ENCODE peak calls at places on chromosomes 3 and 15, in five cellular contexts. One of them, this sample, is unnamed.
A peak's percentile ranks its signal among the peaks of the same experiment; 100 is the strongest.

GRCh38 chr3:191628561-191628960 is 167.6 kb downstream of the PYDC2 start:
- DNase-seq in effector CD4-positive, alpha-beta T cell: no peak
- DNase-seq in T-helper 1 cell: no peak
- DNase-seq in activated CD4-positive, alpha-beta T cell treated with anti-CD3 and anti-CD28 coated beads, Interleukin-2, amount 50 U/mL, for 1 hour: no peak
- DNase-seq in RKO: no peak
- DNase-seq in this sample: no peak

GRCh38 chr3:113623827-113624226 is 72.6 kb downstream of the USF3 start:
- DNase-seq in RKO: no peak
- DNase-seq in activated CD4-positive, alpha-beta T cell treated with anti-CD3 and anti-CD28 coated beads, Interleukin-2, amount 50 U/mL, for 1 hour: no peak
- DNase-seq in effector CD4-positive, alpha-beta T cell: no peak
- DNase-seq in T-helper 1 cell: no peak
- DNase-seq in this sample: no peak

GRCh38 chr15:27847775-27848710 is 251.1 kb downstream of the OCA2 start:
- DNase-seq in RKO: no peak
- DNase-seq in effector CD4-positive, alpha-beta T cell: no peak
- DNase-seq in T-helper 1 cell: no peak
- DNase-seq in activated CD4-positive, alpha-beta T cell treated with anti-CD3 and anti-CD28 coated beads, Interleukin-2, amount 50 U/mL, for 1 hour: no peak
- DNase-seq in this sample: no peak

GRCh38 chr3:38141952-38142273 is 3.5 kb downstream of the MYD88 start:
- DNase-seq in T-helper 1 cell: no peak
- DNase-seq in RKO: no peak
- DNase-seq in effector CD4-positive, alpha-beta T cell: no peak
- DNase-seq in activated CD4-positive, alpha-beta T cell treated with anti-CD3 and anti-CD28 coated beads, Interleukin-2, amount 50 U/mL, for 1 hour: no peak
- DNase-seq in this sample: no peak

GRCh38 chr15:92884459-92884812 is 15.7 kb upstream of the CHD2 start:
- DNase-seq in T-helper 1 cell: no peak
- DNase-seq in RKO: no peak
- DNase-seq in activated CD4-positive, alpha-beta T cell treated with anti-CD3 and anti-CD28 coated beads, Interleukin-2, amount 50 U/mL, for 1 hour: no peak
- DNase-seq in effector CD4-positive, alpha-beta T cell: no peak
- DNase-seq in this sample: no peak

GRCh38 chr3:11161666-11162065 is 7.4 kb downstream of the HRH1 start:
- DNase-seq in RKO: no peak
- DNase-seq in effector CD4-positive, alpha-beta T cell: no peak
- DNase-seq in activated CD4-positive, alpha-beta T cell treated with anti-CD3 and anti-CD28 coated beads, Interleukin-2, amount 50 U/mL, for 1 hour: no peak
- DNase-seq in T-helper 1 cell: no peak
- DNase-seq in this sample: no peak

GRCh38 chr3:172129868-172130751 is 90.7 kb downstream of the FNDC3B start:
- DNase-seq in effector CD4-positive, alpha-beta T cell: peak; percentile 62
- DNase-seq in activated CD4-positive, alpha-beta T cell treated with anti-CD3 and anti-CD28 coated beads, Interleukin-2, amount 50 U/mL, for 1 hour: peak; percentile 50
- DNase-seq in RKO: peak; percentile 98
- DNase-seq in T-helper 1 cell: peak; percentile 36
- DNase-seq in this sample: no peak

GRCh38 chr3:40768536-40768935 is 243.8 kb downstream of the ZNF621 start:
- DNase-seq in RKO: peak; percentile 9
- DNase-seq in T-helper 1 cell: no peak
- DNase-seq in activated CD4-positive, alpha-beta T cell treated with anti-CD3 and anti-CD28 coated beads, Interleukin-2, amount 50 U/mL, for 1 hour: no peak
- DNase-seq in effector CD4-positive, alpha-beta T cell: no peak
- DNase-seq in this sample: no peak

GRCh38 chr15:70323111-70323851 is 225.6 kb upstream of the TLE3 start:
- DNase-seq in activated CD4-positive, alpha-beta T cell treated with anti-CD3 and anti-CD28 coated beads, Interleukin-2, amount 50 U/mL, for 1 hour: no peak
- DNase-seq in RKO: no peak
- DNase-seq in T-helper 1 cell: no peak
- DNase-seq in effector CD4-positive, alpha-beta T cell: no peak
- DNase-seq in this sample: peak; percentile 32